ENCODE peak calls at places on chromosomes 5 and 9, in seven cellular contexts. Y is fibroblast of lung, S is left ventricle myocardium inferior, I is foreskin fibroblast, C is IMR-90, H is cardiac fibroblast, M is cardiac muscle cell. G is an unnamed sample.

GRCh38 chr5:75622564-75622963 is 11.3 kb downstream of the ANKDD1B start:
- DNase-seq in Y (no peak), S (no peak), I (no peak), C (peak), H (peak), M (no peak), G (no peak)

GRCh38 chr5:39400711-39401385 is 23.9 kb downstream of the DAB2 start:
- DNase-seq in Y (peak), S (no peak), I (no peak), C (peak), H (peak), M (peak), G (no peak)

GRCh38 chr9:107759009-107759822 is 269.6 kb upstream of the KLF4 start:
- DNase-seq in Y (no peak), S (no peak), I (no peak), C (no peak), H (no peak), M (no peak), G (no peak)

GRCh38 chr5:173341911-173342535 is 13.8 kb upstream of the STC2 start:
- DNase-seq in Y (no peak), S (no peak), I (peak), C (no peak), H (no peak), M (no peak), G (no peak)

GRCh38 chr5:14161825-14162556 is 18.8 kb downstream of the TRIO start:
- DNase-seq in Y (no peak), S (no peak), I (no peak), C (no peak), H (no peak), M (no peak), G (no peak)

GRCh38 chr9:126146254-126147145 is 180.1 kb upstream of the MVB12B start:
- DNase-seq in Y (no peak), S (no peak), I (no peak), C (no peak), H (no peak), M (no peak), G (peak)

GRCh38 chr5:181152406-181152805 is 5.0 kb downstream of the OR2V2 start:
- DNase-seq in Y (no peak), S (no peak), I (no peak), C (peak), H (peak), M (no peak), G (no peak)

GRCh38 chr9:125633116-125633743 is 73.8 kb downstream of the MAPKAP1 start:
- DNase-seq in Y (no peak), S (no peak), I (no peak), C (no peak), H (no peak), M (peak), G (no peak)

GRCh38 chr5:125668904-125669303 is 754.3 kb upstream of the GRAMD2B start:
- DNase-seq in Y (no peak), S (no peak), I (no peak), C (no peak), H (peak), M (no peak), G (no peak)

GRCh38 chr5:139482050-139482889 is at the start of gene STING1:
- DNase-seq in Y (peak), S (peak), I (peak), C (peak), H (peak), M (peak), G (peak)
- H3K4me3 ChIP-seq in Y (peak), S (peak), I (peak), C (peak), H (peak), M (peak), G (peak)

GRCh38 chr5:177363565-177363964 is 5.8 kb downstream of the RGS14 start:
- DNase-seq in Y (no peak), S (no peak), I (no peak), C (no peak), H (no peak), M (no peak), G (no peak)
- H3K4me3 ChIP-seq in Y (peak), S (peak), I (peak), C (no peak), H (peak), M (peak), G (peak)

DNA sequence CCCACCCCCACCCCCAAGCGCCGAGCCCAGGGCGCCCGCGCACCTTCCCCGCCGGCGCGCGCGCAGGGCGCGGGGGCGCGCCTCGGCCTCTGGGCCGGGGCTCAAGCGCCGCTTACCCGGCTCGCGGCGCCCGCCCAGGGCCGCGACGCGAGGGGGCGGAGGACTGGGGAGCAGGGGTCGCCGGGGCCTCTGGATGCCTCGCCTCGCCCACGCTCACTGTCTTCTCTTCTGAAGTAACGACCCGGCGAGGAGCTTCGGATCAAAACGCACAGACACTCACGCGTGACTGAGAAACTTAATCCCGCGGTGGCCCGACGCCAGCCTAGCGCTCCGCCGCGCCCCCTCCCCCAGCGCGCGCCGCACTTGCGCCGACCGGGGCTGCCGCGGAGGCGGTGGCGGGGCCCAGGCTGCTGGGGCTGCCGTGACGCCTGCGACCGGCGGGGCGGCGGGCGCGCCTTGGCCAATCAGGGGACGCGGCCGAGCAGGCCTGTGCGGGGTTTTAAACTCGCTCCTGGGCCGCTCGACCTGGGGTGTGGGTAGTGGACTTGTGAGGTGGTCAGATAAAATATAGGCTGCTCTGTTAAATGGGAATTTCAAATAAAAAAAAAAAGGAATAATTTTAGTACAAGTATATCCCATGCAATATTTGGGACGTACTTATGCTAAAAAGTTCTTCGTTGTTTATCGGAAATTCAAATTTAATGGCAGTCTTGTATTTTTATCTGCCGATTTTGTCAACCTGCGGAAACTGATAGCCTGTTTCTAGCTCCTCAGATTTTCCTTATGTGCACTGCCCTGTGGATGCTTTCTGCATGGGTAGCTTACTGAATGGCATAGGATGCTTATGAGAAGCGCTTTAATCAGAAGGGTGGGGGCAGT is at the start of gene MPDZ:
- DNase-seq in Y (peak), S (peak), I (peak), C (peak), H (peak), M (peak), G (peak)
- H3K4me3 ChIP-seq in Y (peak), S (peak), I (peak), C (peak), H (peak), M (peak), G (peak)

GRCh38 chr5:72028382-72028781 is 78.9 kb upstream of the MAP1B start:
- DNase-seq in Y (no peak), S (no peak), I (no peak), C (no peak), H (no peak), M (no peak), G (no peak)
- H3K4me3 ChIP-seq in Y (no peak), S (no peak), I (no peak), C (no peak), H (no peak), M (no peak), G (no peak)

G was measured in coronary artery.